ENCODE peak calls at places on chromosomes 5 and 9, in eight cellular contexts. T, B, P, Z, Q, Y, R and O are unnamed samples.

GRCh38 chr5:109192027-109192426 is 217.7 kb downstream of the PJA2 start:
- DNase-seq in T (no peak), B (no peak), P (no peak), Z (no peak), Q (no peak), Y (no peak), R (no peak), O (no peak)

GRCh38 chr9:129694265-129694664 is 28.8 kb downstream of the PRRX2 start:
- DNase-seq in T (no peak), B (no peak), P (peak; percentile 87), Z (no peak), Q (no peak), Y (no peak), R (no peak), O (no peak)

GRCh38 chr9:129676970-129677369 is 11.5 kb downstream of the PRRX2 start:
- DNase-seq in T (no peak), B (no peak), P (no peak), Z (no peak), Q (peak; percentile 77), Y (no peak), R (no peak), O (no peak)

GRCh38 chr5:60325870-60326269 is 374.1 kb downstream of the DEPDC1B start:
- DNase-seq in T (no peak), B (no peak), P (no peak), Z (no peak), Q (no peak), Y (no peak), R (no peak), O (no peak)

GRCh38 chr5:100584889-100585288 is 49.7 kb downstream of the FAM174A start:
- DNase-seq in T (no peak), B (no peak), P (no peak), Z (no peak), Q (no peak), Y (no peak), R (no peak), O (no peak)

GRCh38 chr9:36893911-36894310 is 140.2 kb downstream of the PAX5 start:
- DNase-seq in T (no peak), B (no peak), P (no peak), Z (no peak), Q (no peak), Y (no peak), R (no peak), O (no peak)

GRCh38 chr9:19028835-19029451 is 4.1 kb downstream of the SAXO1 start:
- DNase-seq in T (peak; percentile 66), B (peak; percentile 69), P (no peak), Z (no peak), Q (peak; percentile 87), Y (no peak), R (peak; percentile 76), O (peak; percentile 56)

GRCh38 chr5:77893225-77893860 is 117.2 kb upstream of the TBCA start:
- DNase-seq in T (no peak), B (no peak), P (peak; percentile 78), Z (no peak), Q (peak; percentile 89), Y (no peak), R (no peak), O (no peak)

GRCh38 chr5:65803699-65804426 is 81.9 kb downstream of the NLN start:
- DNase-seq in T (no peak), B (no peak), P (no peak), Z (no peak), Q (no peak), Y (no peak), R (peak; percentile 16), O (no peak)

GRCh38 chr9:77495834-77496671 is 152.1 kb downstream of the GNA14 start:
- DNase-seq in T (no peak), B (no peak), P (no peak), Z (no peak), Q (peak; percentile 79), Y (no peak), R (no peak), O (no peak)

GRCh38 chr9:98357921-98358535 is 102.6 kb upstream of the TBC1D2 start:
- DNase-seq in T (no peak), B (no peak), P (no peak), Z (no peak), Q (peak; percentile 42), Y (no peak), R (peak; percentile 2), O (no peak)

GRCh38 chr9:100125913-100126312 is 26.9 kb downstream of the INVS start:
- DNase-seq in T (no peak), B (no peak), P (no peak), Z (no peak), Q (no peak), Y (no peak), R (no peak), O (no peak)

GRCh38 chr9:16825971-16826370 is 44.5 kb downstream of the BNC2 start:
- DNase-seq in T (no peak), B (no peak), P (no peak), Z (no peak), Q (peak; percentile 54), Y (no peak), R (no peak), O (no peak)

GRCh38 chr5:107364443-107365096 is 306.2 kb downstream of the EFNA5 start:
- DNase-seq in T (no peak), B (no peak), P (no peak), Z (no peak), Q (no peak), Y (no peak), R (no peak), O (no peak)

GRCh38 chr9:20740929-20741582 is 57.0 kb downstream of the FOCAD start:
- DNase-seq in T (no peak), B (no peak), P (no peak), Z (no peak), Q (no peak), Y (no peak), R (no peak), O (no peak)

GRCh38 chr9:17171309-17172094 is 36.7 kb downstream of the CNTLN start:
- DNase-seq in T (no peak), B (no peak), P (no peak), Z (no peak), Q (no peak), Y (no peak), R (no peak), O (no peak)

GRCh38 chr9:128607642-128608350 is 48.9 kb downstream of the DYNC2I2 start:
- DNase-seq in T (no peak), B (peak; percentile 18), P (peak; percentile 92), Z (no peak), Q (no peak), Y (no peak), R (no peak), O (no peak)